ENCODE peak calls at places on chromosome 2, in ten cellular contexts. One of them, this sample, is unnamed.

GRCh38 chr2:25030702-25031101 is 11.2 kb upstream of the EFR3B start:
- DNase-seq in left ventricle myocardium superior: no peak
- DNase-seq in right cardiac atrium: no peak
- DNase-seq in NCI-H2171 treated with DMSO at 0.1 percent for 48 hours: no peak
- DNase-seq in GM13977: no peak
- DNase-seq in Panc1: no peak
- DNase-seq in heart right ventricle: no peak
- DNase-seq in NCI-H345: no peak
- DNase-seq in activated T-helper 1 cell treated with anti-CD3 and anti-CD28 coated beads, Interleukin-12 subunit alpha, Interleukin-12 subunit beta, Interleukin-2, Interleukin-4 antibody, amounts not matched to agents 30 ng/mL and 10 ng/mL and 1 ng/mL, durations not matched to agents 14 hours and 24 hours and 36 hours: no peak
- DNase-seq in activated CD4-positive, alpha-beta T cell treated with anti-CD3 and anti-CD28 coated beads for 36 hours: no peak
- DNase-seq in this sample: no peak

GRCh38 chr2:241018051-241018891 is 19.9 kb downstream of the SNED1 start:
- DNase-seq in NCI-H2171 treated with DMSO at 0.1 percent for 48 hours: no peak
- DNase-seq in NCI-H345: no peak
- DNase-seq in right cardiac atrium: no peak
- DNase-seq in left ventricle myocardium superior: no peak
- DNase-seq in Panc1: no peak
- DNase-seq in activated T-helper 1 cell treated with anti-CD3 and anti-CD28 coated beads, Interleukin-12 subunit alpha, Interleukin-12 subunit beta, Interleukin-2, Interleukin-4 antibody, amounts not matched to agents 30 ng/mL and 10 ng/mL and 1 ng/mL, durations not matched to agents 14 hours and 24 hours and 36 hours: no peak
- DNase-seq in activated CD4-positive, alpha-beta T cell treated with anti-CD3 and anti-CD28 coated beads for 36 hours: no peak
- DNase-seq in heart right ventricle: no peak
- DNase-seq in GM13977: no peak
- DNase-seq in this sample: no peak

GRCh38 chr2:180314086-180314485 is 307.0 kb upstream of the CWC22 start:
- DNase-seq in activated CD4-positive, alpha-beta T cell treated with anti-CD3 and anti-CD28 coated beads for 36 hours: no peak
- DNase-seq in NCI-H2171 treated with DMSO at 0.1 percent for 48 hours: no peak
- DNase-seq in NCI-H345: no peak
- DNase-seq in left ventricle myocardium superior: no peak
- DNase-seq in right cardiac atrium: no peak
- DNase-seq in GM13977: no peak
- DNase-seq in activated T-helper 1 cell treated with anti-CD3 and anti-CD28 coated beads, Interleukin-12 subunit alpha, Interleukin-12 subunit beta, Interleukin-2, Interleukin-4 antibody, amounts not matched to agents 30 ng/mL and 10 ng/mL and 1 ng/mL, durations not matched to agents 14 hours and 24 hours and 36 hours: no peak
- DNase-seq in Panc1: no peak
- DNase-seq in heart right ventricle: no peak
- DNase-seq in this sample: no peak

GRCh38 chr2:79585701-79586428 is 73.0 kb downstream of the CTNNA2 start:
- DNase-seq in activated T-helper 1 cell treated with anti-CD3 and anti-CD28 coated beads, Interleukin-12 subunit alpha, Interleukin-12 subunit beta, Interleukin-2, Interleukin-4 antibody, amounts not matched to agents 30 ng/mL and 10 ng/mL and 1 ng/mL, durations not matched to agents 14 hours and 24 hours and 36 hours: no peak
- DNase-seq in NCI-H2171 treated with DMSO at 0.1 percent for 48 hours: no peak
- DNase-seq in heart right ventricle: no peak
- DNase-seq in GM13977: no peak
- DNase-seq in NCI-H345: no peak
- DNase-seq in activated CD4-positive, alpha-beta T cell treated with anti-CD3 and anti-CD28 coated beads for 36 hours: no peak
- DNase-seq in Panc1: peak
- DNase-seq in right cardiac atrium: no peak
- DNase-seq in left ventricle myocardium superior: no peak
- DNase-seq in this sample: no peak

GRCh38 chr2:158781562-158781961 is 13.6 kb upstream of the DAPL1 start:
- DNase-seq in activated CD4-positive, alpha-beta T cell treated with anti-CD3 and anti-CD28 coated beads for 36 hours: no peak
- DNase-seq in GM13977: no peak
- DNase-seq in NCI-H2171 treated with DMSO at 0.1 percent for 48 hours: no peak
- DNase-seq in right cardiac atrium: no peak
- DNase-seq in NCI-H345: no peak
- DNase-seq in left ventricle myocardium superior: no peak
- DNase-seq in heart right ventricle: no peak
- DNase-seq in Panc1: no peak
- DNase-seq in activated T-helper 1 cell treated with anti-CD3 and anti-CD28 coated beads, Interleukin-12 subunit alpha, Interleukin-12 subunit beta, Interleukin-2, Interleukin-4 antibody, amounts not matched to agents 30 ng/mL and 10 ng/mL and 1 ng/mL, durations not matched to agents 14 hours and 24 hours and 36 hours: no peak
- DNase-seq in this sample: no peak

GRCh38 chr2:237567276-237568029 is 1.1 kb downstream of the PRLH start:
- DNase-seq in right cardiac atrium: no peak
- DNase-seq in heart right ventricle: no peak
- DNase-seq in NCI-H2171 treated with DMSO at 0.1 percent for 48 hours: no peak
- DNase-seq in left ventricle myocardium superior: no peak
- DNase-seq in activated CD4-positive, alpha-beta T cell treated with anti-CD3 and anti-CD28 coated beads for 36 hours: no peak
- DNase-seq in GM13977: no peak
- DNase-seq in NCI-H345: no peak
- DNase-seq in Panc1: no peak
- DNase-seq in activated T-helper 1 cell treated with anti-CD3 and anti-CD28 coated beads, Interleukin-12 subunit alpha, Interleukin-12 subunit beta, Interleukin-2, Interleukin-4 antibody, amounts not matched to agents 30 ng/mL and 10 ng/mL and 1 ng/mL, durations not matched to agents 14 hours and 24 hours and 36 hours: no peak
- DNase-seq in this sample: no peak

GRCh38 chr2:43458002-43458628 is 137.7 kb downstream of the THADA start:
- DNase-seq in NCI-H345: no peak
- DNase-seq in heart right ventricle: no peak
- DNase-seq in activated T-helper 1 cell treated with anti-CD3 and anti-CD28 coated beads, Interleukin-12 subunit alpha, Interleukin-12 subunit beta, Interleukin-2, Interleukin-4 antibody, amounts not matched to agents 30 ng/mL and 10 ng/mL and 1 ng/mL, durations not matched to agents 14 hours and 24 hours and 36 hours: no peak
- DNase-seq in GM13977: no peak
- DNase-seq in Panc1: no peak
- DNase-seq in left ventricle myocardium superior: no peak
- DNase-seq in right cardiac atrium: no peak
- DNase-seq in activated CD4-positive, alpha-beta T cell treated with anti-CD3 and anti-CD28 coated beads for 36 hours: no peak
- DNase-seq in NCI-H2171 treated with DMSO at 0.1 percent for 48 hours: no peak
- DNase-seq in this sample: no peak

GRCh38 chr2:99403524-99403923 is 66.3 kb downstream of the EIF5B start:
- DNase-seq in Panc1: no peak
- DNase-seq in NCI-H345: no peak
- DNase-seq in activated T-helper 1 cell treated with anti-CD3 and anti-CD28 coated beads, Interleukin-12 subunit alpha, Interleukin-12 subunit beta, Interleukin-2, Interleukin-4 antibody, amounts not matched to agents 30 ng/mL and 10 ng/mL and 1 ng/mL, durations not matched to agents 14 hours and 24 hours and 36 hours: no peak
- DNase-seq in left ventricle myocardium superior: no peak
- DNase-seq in heart right ventricle: no peak
- DNase-seq in GM13977: no peak
- DNase-seq in right cardiac atrium: no peak
- DNase-seq in NCI-H2171 treated with DMSO at 0.1 percent for 48 hours: no peak
- DNase-seq in activated CD4-positive, alpha-beta T cell treated with anti-CD3 and anti-CD28 coated beads for 36 hours: peak
- DNase-seq in this sample: no peak

GRCh38 chr2:20583425-20583881 is 67.4 kb downstream of the HS1BP3 start:
- DNase-seq in Panc1: no peak
- DNase-seq in activated CD4-positive, alpha-beta T cell treated with anti-CD3 and anti-CD28 coated beads for 36 hours: no peak
- DNase-seq in left ventricle myocardium superior: no peak
- DNase-seq in NCI-H345: no peak
- DNase-seq in heart right ventricle: peak
- DNase-seq in GM13977: no peak
- DNase-seq in activated T-helper 1 cell treated with anti-CD3 and anti-CD28 coated beads, Interleukin-12 subunit alpha, Interleukin-12 subunit beta, Interleukin-2, Interleukin-4 antibody, amounts not matched to agents 30 ng/mL and 10 ng/mL and 1 ng/mL, durations not matched to agents 14 hours and 24 hours and 36 hours: no peak
- DNase-seq in right cardiac atrium: no peak
- DNase-seq in NCI-H2171 treated with DMSO at 0.1 percent for 48 hours: no peak
- DNase-seq in this sample: no peak

GRCh38 chr2:178225011-178225817 is 30.9 kb downstream of the OSBPL6 start:
- DNase-seq in Panc1: no peak
- DNase-seq in NCI-H2171 treated with DMSO at 0.1 percent for 48 hours: no peak
- DNase-seq in activated CD4-positive, alpha-beta T cell treated with anti-CD3 and anti-CD28 coated beads for 36 hours: no peak
- DNase-seq in GM13977: no peak
- DNase-seq in NCI-H345: no peak
- DNase-seq in right cardiac atrium: no peak
- DNase-seq in activated T-helper 1 cell treated with anti-CD3 and anti-CD28 coated beads, Interleukin-12 subunit alpha, Interleukin-12 subunit beta, Interleukin-2, Interleukin-4 antibody, amounts not matched to agents 30 ng/mL and 10 ng/mL and 1 ng/mL, durations not matched to agents 14 hours and 24 hours and 36 hours: no peak
- DNase-seq in left ventricle myocardium superior: no peak
- DNase-seq in heart right ventricle: no peak
- DNase-seq in this sample: no peak

GRCh38 chr2:99905025-99905424 is 237.4 kb downstream of the AFF3 start:
- DNase-seq in heart right ventricle: no peak
- DNase-seq in activated CD4-positive, alpha-beta T cell treated with anti-CD3 and anti-CD28 coated beads for 36 hours: no peak
- DNase-seq in NCI-H345: no peak
- DNase-seq in Panc1: no peak
- DNase-seq in left ventricle myocardium superior: no peak
- DNase-seq in GM13977: no peak
- DNase-seq in activated T-helper 1 cell treated with anti-CD3 and anti-CD28 coated beads, Interleukin-12 subunit alpha, Interleukin-12 subunit beta, Interleukin-2, Interleukin-4 antibody, amounts not matched to agents 30 ng/mL and 10 ng/mL and 1 ng/mL, durations not matched to agents 14 hours and 24 hours and 36 hours: no peak
- DNase-seq in right cardiac atrium: no peak
- DNase-seq in NCI-H2171 treated with DMSO at 0.1 percent for 48 hours: no peak
- DNase-seq in this sample: no peak

GRCh38 chr2:118048396-118048795 is 34.5 kb upstream of the CCDC93 start:
- DNase-seq in NCI-H345: no peak
- DNase-seq in left ventricle myocardium superior: no peak
- DNase-seq in Panc1: no peak
- DNase-seq in heart right ventricle: no peak
- DNase-seq in activated CD4-positive, alpha-beta T cell treated with anti-CD3 and anti-CD28 coated beads for 36 hours: no peak
- DNase-seq in GM13977: no peak
- DNase-seq in activated T-helper 1 cell treated with anti-CD3 and anti-CD28 coated beads, Interleukin-12 subunit alpha, Interleukin-12 subunit beta, Interleukin-2, Interleukin-4 antibody, amounts not matched to agents 30 ng/mL and 10 ng/mL and 1 ng/mL, durations not matched to agents 14 hours and 24 hours and 36 hours: no peak
- DNase-seq in right cardiac atrium: no peak
- DNase-seq in NCI-H2171 treated with DMSO at 0.1 percent for 48 hours: no peak
- DNase-seq in this sample: no peak

GRCh38 chr2:120604767-120605166 is 130.9 kb upstream of the GLI2 start:
- DNase-seq in NCI-H345: no peak
- DNase-seq in activated CD4-positive, alpha-beta T cell treated with anti-CD3 and anti-CD28 coated beads for 36 hours: no peak
- DNase-seq in GM13977: no peak
- DNase-seq in right cardiac atrium: no peak
- DNase-seq in NCI-H2171 treated with DMSO at 0.1 percent for 48 hours: no peak
- DNase-seq in Panc1: no peak
- DNase-seq in heart right ventricle: no peak
- DNase-seq in activated T-helper 1 cell treated with anti-CD3 and anti-CD28 coated beads, Interleukin-12 subunit alpha, Interleukin-12 subunit beta, Interleukin-2, Interleukin-4 antibody, amounts not matched to agents 30 ng/mL and 10 ng/mL and 1 ng/mL, durations not matched to agents 14 hours and 24 hours and 36 hours: no peak
- DNase-seq in left ventricle myocardium superior: peak
- DNase-seq in this sample: no peak

GRCh38 chr2:241619602-241620418 is 17.1 kb downstream of the THAP4 start:
- DNase-seq in right cardiac atrium: no peak
- DNase-seq in left ventricle myocardium superior: no peak
- DNase-seq in Panc1: no peak
- DNase-seq in activated CD4-positive, alpha-beta T cell treated with anti-CD3 and anti-CD28 coated beads for 36 hours: peak
- DNase-seq in NCI-H345: no peak
- DNase-seq in GM13977: no peak
- DNase-seq in heart right ventricle: no peak
- DNase-seq in activated T-helper 1 cell treated with anti-CD3 and anti-CD28 coated beads, Interleukin-12 subunit alpha, Interleukin-12 subunit beta, Interleukin-2, Interleukin-4 antibody, amounts not matched to agents 30 ng/mL and 10 ng/mL and 1 ng/mL, durations not matched to agents 14 hours and 24 hours and 36 hours: no peak
- DNase-seq in NCI-H2171 treated with DMSO at 0.1 percent for 48 hours: no peak
- DNase-seq in this sample: no peak

GRCh38 chr2:25044990-25045389 is 3.1 kb downstream of the EFR3B start:
- DNase-seq in activated T-helper 1 cell treated with anti-CD3 and anti-CD28 coated beads, Interleukin-12 subunit alpha, Interleukin-12 subunit beta, Interleukin-2, Interleukin-4 antibody, amounts not matched to agents 30 ng/mL and 10 ng/mL and 1 ng/mL, durations not matched to agents 14 hours and 24 hours and 36 hours: no peak
- DNase-seq in activated CD4-positive, alpha-beta T cell treated with anti-CD3 and anti-CD28 coated beads for 36 hours: peak
- DNase-seq in GM13977: no peak
- DNase-seq in left ventricle myocardium superior: no peak
- DNase-seq in NCI-H2171 treated with DMSO at 0.1 percent for 48 hours: no peak
- DNase-seq in Panc1: no peak
- DNase-seq in heart right ventricle: no peak
- DNase-seq in right cardiac atrium: peak
- DNase-seq in NCI-H345: no peak
- DNase-seq in this sample: peak

GRCh38 chr2:27123302-27124150 is at the start of gene ABHD1:
- DNase-seq in NCI-H345: peak
- DNase-seq in Panc1: no peak
- DNase-seq in left ventricle myocardium superior: peak
- DNase-seq in right cardiac atrium: peak
- DNase-seq in activated T-helper 1 cell treated with anti-CD3 and anti-CD28 coated beads, Interleukin-12 subunit alpha, Interleukin-12 subunit beta, Interleukin-2, Interleukin-4 antibody, amounts not matched to agents 30 ng/mL and 10 ng/mL and 1 ng/mL, durations not matched to agents 14 hours and 24 hours and 36 hours: peak
- DNase-seq in NCI-H2171 treated with DMSO at 0.1 percent for 48 hours: peak
- DNase-seq in GM13977: peak
- DNase-seq in heart right ventricle: peak
- DNase-seq in activated CD4-positive, alpha-beta T cell treated with anti-CD3 and anti-CD28 coated beads for 36 hours: peak
- DNase-seq in this sample: peak

GRCh38 chr2:27291865-27292264 is 9.6 kb downstream of the TRIM54 start:
- DNase-seq in Panc1: no peak
- DNase-seq in activated CD4-positive, alpha-beta T cell treated with anti-CD3 and anti-CD28 coated beads for 36 hours: no peak
- DNase-seq in NCI-H345: no peak
- DNase-seq in GM13977: no peak
- DNase-seq in NCI-H2171 treated with DMSO at 0.1 percent for 48 hours: no peak
- DNase-seq in right cardiac atrium: no peak
- DNase-seq in activated T-helper 1 cell treated with anti-CD3 and anti-CD28 coated beads, Interleukin-12 subunit alpha, Interleukin-12 subunit beta, Interleukin-2, Interleukin-4 antibody, amounts not matched to agents 30 ng/mL and 10 ng/mL and 1 ng/mL, durations not matched to agents 14 hours and 24 hours and 36 hours: no peak
- DNase-seq in heart right ventricle: no peak
- DNase-seq in left ventricle myocardium superior: no peak
- DNase-seq in this sample: no peak

GRCh38 chr2:210195066-210195852 is 24.1 kb upstream of the KANSL1L start:
- DNase-seq in Panc1: peak
- DNase-seq in activated CD4-positive, alpha-beta T cell treated with anti-CD3 and anti-CD28 coated beads for 36 hours: no peak
- DNase-seq in left ventricle myocardium superior: peak
- DNase-seq in GM13977: peak
- DNase-seq in heart right ventricle: no peak
- DNase-seq in activated T-helper 1 cell treated with anti-CD3 and anti-CD28 coated beads, Interleukin-12 subunit alpha, Interleukin-12 subunit beta, Interleukin-2, Interleukin-4 antibody, amounts not matched to agents 30 ng/mL and 10 ng/mL and 1 ng/mL, durations not matched to agents 14 hours and 24 hours and 36 hours: no peak
- DNase-seq in NCI-H2171 treated with DMSO at 0.1 percent for 48 hours: peak
- DNase-seq in right cardiac atrium: no peak
- DNase-seq in NCI-H345: peak
- DNase-seq in this sample: peak

GRCh38 chr2:232388324-232388891 is 9.9 kb downstream of the ALPP start:
- DNase-seq in right cardiac atrium: no peak
- DNase-seq in Panc1: no peak
- DNase-seq in heart right ventricle: no peak
- DNase-seq in activated T-helper 1 cell treated with anti-CD3 and anti-CD28 coated beads, Interleukin-12 subunit alpha, Interleukin-12 subunit beta, Interleukin-2, Interleukin-4 antibody, amounts not matched to agents 30 ng/mL and 10 ng/mL and 1 ng/mL, durations not matched to agents 14 hours and 24 hours and 36 hours: no peak
- DNase-seq in left ventricle myocardium superior: no peak
- DNase-seq in NCI-H345: no peak
- DNase-seq in NCI-H2171 treated with DMSO at 0.1 percent for 48 hours: no peak
- DNase-seq in GM13977: no peak
- DNase-seq in activated CD4-positive, alpha-beta T cell treated with anti-CD3 and anti-CD28 coated beads for 36 hours: no peak
- DNase-seq in this sample: no peak

GRCh38 chr2:176291768-176292393 is 22.6 kb downstream of the MTX2 start:
- DNase-seq in right cardiac atrium: no peak
- DNase-seq in heart right ventricle: no peak
- DNase-seq in activated CD4-positive, alpha-beta T cell treated with anti-CD3 and anti-CD28 coated beads for 36 hours: peak
- DNase-seq in GM13977: no peak
- DNase-seq in activated T-helper 1 cell treated with anti-CD3 and anti-CD28 coated beads, Interleukin-12 subunit alpha, Interleukin-12 subunit beta, Interleukin-2, Interleukin-4 antibody, amounts not matched to agents 30 ng/mL and 10 ng/mL and 1 ng/mL, durations not matched to agents 14 hours and 24 hours and 36 hours: no peak
- DNase-seq in left ventricle myocardium superior: no peak
- DNase-seq in NCI-H345: no peak
- DNase-seq in NCI-H2171 treated with DMSO at 0.1 percent for 48 hours: no peak
- DNase-seq in Panc1: no peak
- DNase-seq in this sample: peak

GRCh38 chr2:144950874-144951560 is 431.1 kb upstream of the ZEB2 start:
- DNase-seq in Panc1: no peak
- DNase-seq in right cardiac atrium: no peak
- DNase-seq in heart right ventricle: no peak
- DNase-seq in GM13977: no peak
- DNase-seq in activated CD4-positive, alpha-beta T cell treated with anti-CD3 and anti-CD28 coated beads for 36 hours: no peak
- DNase-seq in activated T-helper 1 cell treated with anti-CD3 and anti-CD28 coated beads, Interleukin-12 subunit alpha, Interleukin-12 subunit beta, Interleukin-2, Interleukin-4 antibody, amounts not matched to agents 30 ng/mL and 10 ng/mL and 1 ng/mL, durations not matched to agents 14 hours and 24 hours and 36 hours: no peak
- DNase-seq in left ventricle myocardium superior: no peak
- DNase-seq in NCI-H345: no peak
- DNase-seq in NCI-H2171 treated with DMSO at 0.1 percent for 48 hours: no peak
- DNase-seq in this sample: no peak

GRCh38 chr2:109402980-109403840 is 210.6 kb downstream of the SEPTIN10 start:
- DNase-seq in GM13977: no peak
- DNase-seq in heart right ventricle: no peak
- DNase-seq in left ventricle myocardium superior: no peak
- DNase-seq in activated T-helper 1 cell treated with anti-CD3 and anti-CD28 coated beads, Interleukin-12 subunit alpha, Interleukin-12 subunit beta, Interleukin-2, Interleukin-4 antibody, amounts not matched to agents 30 ng/mL and 10 ng/mL and 1 ng/mL, durations not matched to agents 14 hours and 24 hours and 36 hours: no peak
- DNase-seq in NCI-H345: no peak
- DNase-seq in right cardiac atrium: no peak
- DNase-seq in Panc1: no peak
- DNase-seq in NCI-H2171 treated with DMSO at 0.1 percent for 48 hours: no peak
- DNase-seq in activated CD4-positive, alpha-beta T cell treated with anti-CD3 and anti-CD28 coated beads for 36 hours: peak
- DNase-seq in this sample: no peak

GRCh38 chr2:20071397-20072383 is 20.3 kb upstream of the LAPTM4A start:
- DNase-seq in GM13977: no peak
- DNase-seq in activated CD4-positive, alpha-beta T cell treated with anti-CD3 and anti-CD28 coated beads for 36 hours: no peak
- DNase-seq in heart right ventricle: peak
- DNase-seq in right cardiac atrium: peak
- DNase-seq in activated T-helper 1 cell treated with anti-CD3 and anti-CD28 coated beads, Interleukin-12 subunit alpha, Interleukin-12 subunit beta, Interleukin-2, Interleukin-4 antibody, amounts not matched to agents 30 ng/mL and 10 ng/mL and 1 ng/mL, durations not matched to agents 14 hours and 24 hours and 36 hours: no peak
- DNase-seq in Panc1: no peak
- DNase-seq in NCI-H2171 treated with DMSO at 0.1 percent for 48 hours: peak
- DNase-seq in left ventricle myocardium superior: peak
- DNase-seq in NCI-H345: no peak
- DNase-seq in this sample: no peak

GRCh38 chr2:169493360-169493759 is 14.1 kb downstream of the BBS5 start:
- DNase-seq in left ventricle myocardium superior: no peak
- DNase-seq in Panc1: no peak
- DNase-seq in heart right ventricle: no peak
- DNase-seq in NCI-H345: no peak
- DNase-seq in right cardiac atrium: no peak
- DNase-seq in activated T-helper 1 cell treated with anti-CD3 and anti-CD28 coated beads, Interleukin-12 subunit alpha, Interleukin-12 subunit beta, Interleukin-2, Interleukin-4 antibody, amounts not matched to agents 30 ng/mL and 10 ng/mL and 1 ng/mL, durations not matched to agents 14 hours and 24 hours and 36 hours: no peak
- DNase-seq in NCI-H2171 treated with DMSO at 0.1 percent for 48 hours: no peak
- DNase-seq in GM13977: no peak
- DNase-seq in activated CD4-positive, alpha-beta T cell treated with anti-CD3 and anti-CD28 coated beads for 36 hours: no peak
- DNase-seq in this sample: no peak

GRCh38 chr2:234771985-234772774 is 179.6 kb upstream of the SH3BP4 start:
- DNase-seq in activated T-helper 1 cell treated with anti-CD3 and anti-CD28 coated beads, Interleukin-12 subunit alpha, Interleukin-12 subunit beta, Interleukin-2, Interleukin-4 antibody, amounts not matched to agents 30 ng/mL and 10 ng/mL and 1 ng/mL, durations not matched to agents 14 hours and 24 hours and 36 hours: no peak
- DNase-seq in Panc1: no peak
- DNase-seq in heart right ventricle: no peak
- DNase-seq in NCI-H2171 treated with DMSO at 0.1 percent for 48 hours: no peak
- DNase-seq in right cardiac atrium: no peak
- DNase-seq in GM13977: no peak
- DNase-seq in NCI-H345: peak
- DNase-seq in left ventricle myocardium superior: no peak
- DNase-seq in activated CD4-positive, alpha-beta T cell treated with anti-CD3 and anti-CD28 coated beads for 36 hours: no peak
- DNase-seq in this sample: no peak

GRCh38 chr2:24530796-24531195 is 39.7 kb downstream of the NCOA1 start:
- DNase-seq in NCI-H2171 treated with DMSO at 0.1 percent for 48 hours: no peak
- DNase-seq in activated CD4-positive, alpha-beta T cell treated with anti-CD3 and anti-CD28 coated beads for 36 hours: no peak
- DNase-seq in right cardiac atrium: no peak
- DNase-seq in activated T-helper 1 cell treated with anti-CD3 and anti-CD28 coated beads, Interleukin-12 subunit alpha, Interleukin-12 subunit beta, Interleukin-2, Interleukin-4 antibody, amounts not matched to agents 30 ng/mL and 10 ng/mL and 1 ng/mL, durations not matched to agents 14 hours and 24 hours and 36 hours: no peak
- DNase-seq in GM13977: no peak
- DNase-seq in NCI-H345: no peak
- DNase-seq in Panc1: no peak
- DNase-seq in left ventricle myocardium superior: no peak
- DNase-seq in heart right ventricle: no peak
- DNase-seq in this sample: no peak

GRCh38 chr2:237524631-237525030 is 37.6 kb downstream of the MLPH start:
- DNase-seq in heart right ventricle: no peak
- DNase-seq in GM13977: no peak
- DNase-seq in activated T-helper 1 cell treated with anti-CD3 and anti-CD28 coated beads, Interleukin-12 subunit alpha, Interleukin-12 subunit beta, Interleukin-2, Interleukin-4 antibody, amounts not matched to agents 30 ng/mL and 10 ng/mL and 1 ng/mL, durations not matched to agents 14 hours and 24 hours and 36 hours: no peak
- DNase-seq in NCI-H345: no peak
- DNase-seq in activated CD4-positive, alpha-beta T cell treated with anti-CD3 and anti-CD28 coated beads for 36 hours: no peak
- DNase-seq in left ventricle myocardium superior: no peak
- DNase-seq in NCI-H2171 treated with DMSO at 0.1 percent for 48 hours: no peak
- DNase-seq in Panc1: no peak
- DNase-seq in right cardiac atrium: no peak
- DNase-seq in this sample: no peak

GRCh38 chr2:163733301-163733938 is 2.4 kb downstream of the FIGN start:
- DNase-seq in left ventricle myocardium superior: peak
- DNase-seq in activated CD4-positive, alpha-beta T cell treated with anti-CD3 and anti-CD28 coated beads for 36 hours: no peak
- DNase-seq in heart right ventricle: no peak
- DNase-seq in NCI-H345: no peak
- DNase-seq in Panc1: no peak
- DNase-seq in activated T-helper 1 cell treated with anti-CD3 and anti-CD28 coated beads, Interleukin-12 subunit alpha, Interleukin-12 subunit beta, Interleukin-2, Interleukin-4 antibody, amounts not matched to agents 30 ng/mL and 10 ng/mL and 1 ng/mL, durations not matched to agents 14 hours and 24 hours and 36 hours: no peak
- DNase-seq in NCI-H2171 treated with DMSO at 0.1 percent for 48 hours: no peak
- DNase-seq in right cardiac atrium: no peak
- DNase-seq in GM13977: no peak
- DNase-seq in this sample: no peak